ENCODE peak calls at places on chromosome 11, in six cellular contexts. C, X, A, O, T and Q are unnamed samples.

GRCh38 chr11:112339566-112339965 is 78.9 kb upstream of the PLET1 start:
- DNase-seq in O (no peak), A (no peak), T (no peak), X (no peak), C (no peak), Q (no peak)

GRCh38 chr11:9489366-9489765 is 28.6 kb downstream of the ZNF143 start:
- DNase-seq in T (peak; percentile 33), C (no peak), O (no peak), X (no peak), A (no peak), Q (no peak)

GRCh38 chr11:57116654-57117053 is 65.1 kb upstream of the LRRC55 start:
- DNase-seq in O (no peak), A (peak; percentile 54), C (no peak), X (no peak), T (peak; percentile 3), Q (no peak)

GRCh38 chr11:73350908-73351636 is 25.1 kb upstream of the RELT start:
- DNase-seq in T (no peak), A (peak; percentile 56), C (peak; percentile 13), O (no peak), X (peak; percentile 62), Q (no peak)

GRCh38 chr11:129278586-129279319 is 86.6 kb upstream of the ARHGAP32 start:
- DNase-seq in A (no peak), O (peak; percentile 69), T (no peak), C (no peak), X (no peak), Q (no peak)

GRCh38 chr11:123063396-123064267 is 1.7 kb upstream of the HSPA8 start:
- DNase-seq in T (no peak), C (no peak), A (no peak), X (peak; percentile 36), O (no peak), Q (no peak)

GRCh38 chr11:18368236-18368635 is 26.1 kb upstream of the LDHA start:
- DNase-seq in O (no peak), A (no peak), C (no peak), T (no peak), X (no peak), Q (no peak)

GRCh38 chr11:110198031-110198729 is 98.2 kb downstream of the RDX start:
- DNase-seq in O (no peak), A (no peak), C (no peak), T (no peak), X (no peak), Q (no peak)

GRCh38 chr11:68402355-68403031 is 58.1 kb upstream of the PPP6R3 start:
- DNase-seq in C (no peak), A (peak; percentile 67), O (no peak), X (no peak), T (no peak), Q (no peak)

GRCh38 chr11:91731051-91731450 is 493.6 kb upstream of the FAT3 start:
- DNase-seq in X (no peak), O (no peak), T (no peak), A (no peak), C (no peak), Q (no peak)

GRCh38 chr11:84686726-84687125 is 940.4 kb downstream of the DLG2 start:
- DNase-seq in C (no peak), A (no peak), O (no peak), T (no peak), X (no peak), Q (no peak)